ENCODE peak calls at places on chromosomes 1 and 21, in four cellular contexts. O is WERI-Rb-1; L is CD8-positive, alpha-beta T cell; G is fibroblast of the aortic adventitia. K is an unnamed sample.

GRCh38 chr1:240613353-240614142 is 1.6 kb upstream of the GREM2 start:
- DNase-seq in O (no peak), L (no peak), G (no peak), K (no peak)

GRCh38 chr1:74180490-74180889 is 17.5 kb downstream of the LRRIQ3 start:
- DNase-seq in O (no peak), L (no peak), G (peak), K (no peak)

GRCh38 chr1:4139646-4140045 is 239.6 kb upstream of the C1orf174 start:
- DNase-seq in O (no peak), L (no peak), G (no peak), K (no peak)

GRCh38 chr1:154759196-154759595 is 110.9 kb downstream of the KCNN3 start:
- DNase-seq in O (no peak), L (peak), G (no peak), K (no peak)

GRCh38 chr1:228039006-228039481 is 32.2 kb downstream of the WNT3A start:
- DNase-seq in O (no peak), L (no peak), G (no peak), K (no peak)

GRCh38 chr1:72435025-72435424 is 152.7 kb upstream of the NEGR1 start:
- DNase-seq in O (no peak), L (no peak), G (peak), K (peak)

GRCh38 chr1:61742620-61743431 is 546 bp downstream of the PATJ start:
- DNase-seq in O (peak), L (no peak), G (peak), K (peak)

GRCh38 chr1:53122194-53122846 is 20.1 kb downstream of the SLC1A7 start:
- DNase-seq in O (peak), L (no peak), G (peak), K (peak)

GRCh38 chr1:99758073-99758511 is 8.3 kb downstream of the FRRS1 start:
- DNase-seq in O (no peak), L (no peak), G (no peak), K (no peak)

GRCh38 chr1:46822248-46822826 is 23.5 kb downstream of the CYP4B1 start:
- DNase-seq in O (peak), L (no peak), G (no peak), K (no peak)

GRCh38 chr1:15322648-15323350 is 75.8 kb downstream of the FHAD1 start:
- DNase-seq in O (peak), L (no peak), G (no peak), K (no peak)

GRCh38 chr1:173420330-173420806 is 56.8 kb upstream of the PRDX6 start:
- DNase-seq in O (peak), L (peak), G (peak), K (peak)

GRCh38 chr1:34060901-34061415 is 104.1 kb downstream of the CSMD2 start:
- DNase-seq in O (no peak), L (no peak), G (peak), K (no peak)

GRCh38 chr1:186838380-186839076 is 9.8 kb downstream of the PLA2G4A start:
- DNase-seq in O (no peak), L (no peak), G (no peak), K (no peak)

GRCh38 chr21:28177008-28177603 is 815.6 kb downstream of the LTN1 start:
- DNase-seq in O (no peak), L (no peak), G (no peak), K (no peak)

GRCh38 chr21:39483917-39484316 is 32.1 kb downstream of the SH3BGR start:
- DNase-seq in O (no peak), L (no peak), G (peak), K (peak)

GRCh38 chr1:22527555-22528296 is 35.6 kb upstream of the EPHA8 start:
- DNase-seq in O (peak), L (no peak), G (peak), K (no peak)

GRCh38 chr1:6241887-6242740 is 1.9 kb upstream of the HES3 start:
- DNase-seq in O (no peak), L (no peak), G (no peak), K (no peak)

GRCh38 chr1:204384636-204385354 is 25.1 kb upstream of the PLEKHA6 start:
- DNase-seq in O (no peak), L (no peak), G (peak), K (peak)

GRCh38 chr1:100567062-100567461 is 29.1 kb downstream of the GPR88 start:
- DNase-seq in O (no peak), L (no peak), G (no peak), K (no peak)

GRCh38 chr1:94621392-94621791 is 79.8 kb upstream of the F3 start:
- DNase-seq in O (no peak), L (no peak), G (no peak), K (peak)

GRCh38 chr1:85407978-85408377 is 57.0 kb downstream of the DDAH1 start:
- DNase-seq in O (no peak), L (no peak), G (no peak), K (no peak)

GRCh38 chr1:20978413-20978812 is 191.3 kb upstream of the HP1BP3 start:
- DNase-seq in O (no peak), L (no peak), G (peak), K (peak)

GRCh38 chr1:5747428-5748285 is 244.6 kb downstream of the NPHP4 start:
- DNase-seq in O (no peak), L (no peak), G (no peak), K (no peak)

GRCh38 chr1:58886611-58887010 is 102.8 kb upstream of the JUN start:
- DNase-seq in O (no peak), L (no peak), G (peak), K (no peak)

GRCh38 chr21:28247454-28248020 is 745.1 kb downstream of the LTN1 start:
- DNase-seq in O (no peak), L (no peak), G (no peak), K (no peak)

GRCh38 chr1:85283475-85284199 is 7.2 kb upstream of the BCL10 start:
- DNase-seq in O (no peak), L (no peak), G (no peak), K (no peak)

GRCh38 chr1:5945445-5945844 is 46.8 kb downstream of the NPHP4 start:
- DNase-seq in O (no peak), L (no peak), G (no peak), K (no peak)

GRCh38 chr1:226471467-226471866 is 63.6 kb upstream of the PARP1 start:
- DNase-seq in O (no peak), L (no peak), G (no peak), K (no peak)

GRCh38 chr1:105485207-105485606 is 1571.3 kb upstream of the PRMT6 start:
- DNase-seq in O (no peak), L (no peak), G (peak), K (peak)

GRCh38 chr1:20198296-20198695 is 12.0 kb upstream of the PLA2G2C start:
- DNase-seq in O (no peak), L (no peak), G (no peak), K (no peak)

GRCh38 chr1:68112835-68113243 is 62.4 kb upstream of the DIRAS3 start:
- DNase-seq in O (no peak), L (no peak), G (peak), K (peak)

GRCh38 chr1:40143891-40144575 is 17.2 kb upstream of the RLF start:
- DNase-seq in O (peak), L (peak), G (peak), K (peak)

GRCh38 chr1:56032276-56032675 is 547.1 kb downstream of the PLPP3 start:
- DNase-seq in O (no peak), L (no peak), G (peak), K (no peak)

GRCh38 chr1:56028244-56028643 is 551.1 kb downstream of the PLPP3 start:
- DNase-seq in O (no peak), L (no peak), G (no peak), K (no peak)

GRCh38 chr1:56031011-56031410 is 548.4 kb downstream of the PLPP3 start:
- DNase-seq in O (no peak), L (no peak), G (no peak), K (no peak)

GRCh38 chr1:56028879-56029278 is 550.5 kb downstream of the PLPP3 start:
- DNase-seq in O (no peak), L (no peak), G (no peak), K (no peak)

DNA sequence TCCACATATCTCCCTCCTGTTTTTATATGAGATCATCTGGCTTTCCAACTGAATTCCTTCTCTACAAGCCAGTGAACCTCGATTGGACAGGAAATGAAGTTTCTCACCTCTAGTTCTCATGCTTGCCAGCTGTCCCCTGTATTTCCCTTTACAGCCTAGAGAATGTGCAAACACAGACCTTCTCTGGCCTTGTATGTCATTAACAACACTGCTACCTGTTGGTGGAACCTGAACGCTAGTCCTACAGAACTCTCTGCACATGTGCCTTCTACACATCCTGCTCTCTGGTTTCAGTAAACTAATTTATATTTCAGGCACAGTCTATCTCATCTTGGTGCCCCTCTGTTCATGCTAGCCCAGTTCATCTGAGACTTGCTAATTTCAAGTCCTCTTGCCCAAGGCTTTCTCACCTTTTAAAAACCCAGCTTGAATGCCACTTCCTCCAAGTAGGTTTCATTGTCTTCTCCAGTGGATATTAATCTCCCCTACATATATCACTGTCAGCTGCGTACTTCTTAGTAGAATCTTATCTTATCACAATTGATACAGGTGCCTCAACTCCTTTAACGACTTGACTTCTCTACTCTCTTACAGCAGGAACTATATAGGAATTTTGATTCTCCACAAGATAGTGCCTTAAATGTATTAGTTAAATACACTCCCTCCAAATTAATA is 549.9 kb downstream of the PLPP3 start:
- DNase-seq in O (no peak), L (no peak), G (no peak), K (no peak)
- TF ChIP-seq CTCF in O (no peak), L (no peak), G (no peak), K (no peak)

GRCh38 chr1:29547300-29547699 is 311.0 kb downstream of the PTPRU start:
- DNase-seq in O (no peak), L (no peak), G (no peak), K (no peak)
- TF ChIP-seq CTCF in O (no peak), L (no peak), G (no peak), K (no peak)

GRCh38 chr1:168129933-168130332 is 6.8 kb downstream of the GPR161 start:
- DNase-seq in O (no peak), L (no peak), G (no peak), K (no peak)
- TF ChIP-seq CTCF in O (no peak), L (no peak), G (no peak), K (no peak)

GRCh38 chr1:32953495-32953894 is 11.1 kb downstream of the RNF19B start:
- DNase-seq in O (no peak), L (no peak), G (peak), K (peak)
- TF ChIP-seq CTCF in O (no peak), L (no peak), G (no peak), K (no peak)

GRCh38 chr1:222794656-222795474 is 20.0 kb upstream of the DISP1 start:
- DNase-seq in O (no peak), L (no peak), G (no peak), K (peak)
- TF ChIP-seq CTCF in O (no peak), L (no peak), G (no peak), K (peak)

DNA sequence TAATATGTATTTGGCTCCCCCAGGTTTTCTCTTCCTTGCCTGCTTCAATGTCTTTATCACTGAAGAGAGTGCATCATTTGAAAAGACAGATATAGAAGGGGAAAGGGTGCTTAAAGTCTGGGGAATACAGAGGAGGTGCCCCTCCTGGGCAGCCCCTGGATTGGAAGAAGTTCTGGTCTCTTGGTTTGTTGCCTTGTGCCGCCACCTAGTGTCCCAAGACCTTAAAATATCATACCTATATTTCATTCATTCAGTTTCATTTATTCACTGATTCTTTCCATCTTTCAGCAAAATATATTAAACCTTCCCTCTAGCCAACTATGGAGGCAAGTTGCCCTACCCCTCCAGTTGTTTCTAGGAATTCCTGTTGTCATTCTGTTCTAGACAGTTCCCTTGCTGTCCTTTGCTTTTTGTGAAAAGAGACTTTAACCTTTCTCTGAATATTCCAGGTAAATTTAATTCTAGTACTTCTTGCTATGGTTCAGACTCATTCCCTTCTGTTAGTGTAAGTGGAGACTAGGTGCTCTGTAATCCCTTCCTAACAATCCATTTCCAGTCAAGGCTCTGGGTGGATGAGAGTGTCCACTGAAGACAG is 56.1 kb downstream of the MEF2D start:
- DNase-seq in O (peak), L (no peak), G (no peak), K (no peak)
- TF ChIP-seq CTCF in O (peak), L (peak), G (peak), K (peak)

DNA sequence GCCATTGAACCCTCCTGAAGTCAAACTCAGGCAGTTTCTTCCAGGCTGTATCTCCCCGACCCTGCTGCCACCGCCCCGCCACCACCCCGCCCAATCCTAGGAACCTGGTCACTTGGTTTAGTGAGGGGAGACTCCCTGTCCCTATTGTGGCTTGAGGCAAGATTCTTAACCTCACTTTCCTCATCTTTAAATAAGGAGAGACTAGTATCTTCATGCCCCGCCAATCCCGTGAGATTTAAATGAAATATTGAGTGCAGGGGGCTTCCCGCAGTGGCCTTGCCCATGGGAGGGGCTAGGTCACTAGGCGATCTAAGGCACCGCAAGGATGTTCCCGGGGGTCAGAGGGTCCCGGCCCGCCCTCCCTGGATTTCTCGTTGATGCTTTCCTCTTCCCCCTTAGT is 998 bp downstream of the KDF1 start:
- DNase-seq in O (no peak), L (no peak), G (no peak), K (no peak)
- TF ChIP-seq CTCF in O (no peak), L (no peak), G (no peak), K (no peak)

GRCh38 chr1:220012259-220012658 is 34.0 kb downstream of the EPRS1 start:
- DNase-seq in O (no peak), L (no peak), G (peak), K (no peak)
- TF ChIP-seq CTCF in O (no peak), L (no peak), G (peak), K (peak)